ENCODE peak calls at places on chromosome 7, in six cellular contexts. Y is GM04503, R is endothelial cell, T is lower leg skin, Z is tibial artery, Q is osteoblast. U is an unnamed sample.

GRCh38 chr7:360454-361100 is 70.6 kb downstream of the FOXL3 start:
- DNase-seq in T (no peak), Z (no peak), R (no peak), Y (no peak), Q (no peak), U (no peak)

GRCh38 chr7:155258233-155258575 is 39.5 kb upstream of the INSIG1 start:
- DNase-seq in T (peak; percentile 68), Z (peak; percentile 75), R (no peak), Y (peak; percentile 90), Q (peak; percentile 95), U (peak; percentile 49)

GRCh38 chr7:79997345-79997744 is 137.3 kb upstream of the GNAI1 start:
- DNase-seq in Z (no peak), Q (no peak), T (no peak), Y (no peak), R (no peak), U (no peak)

GRCh38 chr7:142556745-142557144 is 192.5 kb upstream of the PRSS1 start:
- DNase-seq in Y (peak; percentile 96), Z (peak; percentile 49), Q (peak; percentile 84), T (peak; percentile 72), R (peak; percentile 42), U (peak; percentile 95)

GRCh38 chr7:156473476-156474240 is 166.9 kb upstream of the RNF32 start:
- DNase-seq in Z (no peak), Y (no peak), T (no peak), R (peak; percentile 46), Q (no peak), U (no peak)

GRCh38 chr7:155954550-155955366 is 142.5 kb upstream of the SHH start:
- DNase-seq in R (no peak), Y (no peak), T (no peak), Z (no peak), Q (no peak), U (no peak)

GRCh38 chr7:24718977-24719491 is 38.2 kb downstream of the GSDME start:
- DNase-seq in Q (no peak), Y (no peak), R (no peak), T (peak; percentile 7), Z (no peak), U (no peak)

GRCh38 chr7:149558149-149558861 is 60.7 kb upstream of the ZNF746 start:
- DNase-seq in Q (no peak), T (no peak), Y (peak; percentile 68), Z (no peak), R (no peak), U (peak; percentile 68)

GRCh38 chr7:6402041-6402440 is 45.7 kb downstream of the DAGLB start:
- DNase-seq in Y (no peak), Z (no peak), T (no peak), Q (no peak), R (no peak), U (no peak)

GRCh38 chr7:95089414-95089813 is 182.0 kb downstream of the PPP1R9A start:
- DNase-seq in R (no peak), Z (no peak), T (no peak), Y (no peak), Q (no peak), U (no peak)

GRCh38 chr7:56605146-56605545 is 488.9 kb upstream of the NUPR2 start:
- DNase-seq in Z (no peak), Y (no peak), R (no peak), Q (no peak), T (no peak), U (no peak)

GRCh38 chr7:104160375-104160774 is 47.4 kb downstream of the ORC5 start:
- DNase-seq in R (no peak), Y (no peak), Z (no peak), T (no peak), Q (no peak), U (peak; percentile 2)